ENCODE peak calls at places on chromosomes 6 and 20, in seven cellular contexts. K, D, Z, P, Y, S and X are unnamed samples.

GRCh38 chr6:56378507-56378906 is 131.1 kb upstream of the COL21A1 start:
- DNase-seq in K (no peak), D (no peak), Z (no peak), P (no peak), Y (no peak), S (no peak), X (no peak)

GRCh38 chr6:67863346-67863745 is 771.7 kb upstream of the ADGRB3 start:
- DNase-seq in K (no peak), D (no peak), Z (no peak), P (no peak), Y (no peak), S (no peak), X (no peak)

GRCh38 chr20:3973705-3974104 is 41.7 kb downstream of the RNF24 start:
- DNase-seq in K (no peak), D (no peak), Z (no peak), P (no peak), Y (no peak), S (no peak), X (no peak)

GRCh38 chr20:41029150-41029872 is 689 bp downstream of the TOP1 start:
- DNase-seq in K (peak), D (no peak), Z (peak), P (no peak), Y (no peak), S (peak), X (no peak)

GRCh38 chr20:44678247-44678646 is 26.7 kb upstream of the ADA start:
- DNase-seq in K (no peak), D (no peak), Z (no peak), P (no peak), Y (no peak), S (no peak), X (no peak)

GRCh38 chr20:52048365-52048764 is 143.2 kb downstream of the ZFP64 start:
- DNase-seq in K (no peak), D (no peak), Z (no peak), P (no peak), Y (no peak), S (no peak), X (no peak)

GRCh38 chr6:17725083-17725482 is 18.4 kb upstream of the NUP153 start:
- DNase-seq in K (peak), D (no peak), Z (peak), P (peak), Y (peak), S (peak), X (peak)

GRCh38 chr20:9068232-9068781 is 580 bp upstream of the PLCB4 start:
- DNase-seq in K (peak), D (no peak), Z (peak), P (no peak), Y (peak), S (peak), X (no peak)

GRCh38 chr6:48151142-48151541 is 40.1 kb upstream of the PTCHD4 start:
- DNase-seq in K (no peak), D (no peak), Z (no peak), P (no peak), Y (no peak), S (no peak), X (no peak)

GRCh38 chr20:7841291-7841966 is 98.8 kb downstream of the HAO1 start:
- DNase-seq in K (no peak), D (no peak), Z (no peak), P (no peak), Y (peak), S (no peak), X (no peak)

GRCh38 chr6:132132911-132133639 is 181.9 kb upstream of the CCN2 start:
- DNase-seq in K (no peak), D (no peak), Z (no peak), P (no peak), Y (peak), S (no peak), X (no peak)

GRCh38 chr6:7975764-7976146 is 65.2 kb upstream of the TXNDC5 start:
- DNase-seq in K (no peak), D (no peak), Z (peak), P (peak), Y (no peak), S (peak), X (peak)

GRCh38 chr6:155959898-155960297 is 504.3 kb upstream of the NOX3 start:
- DNase-seq in K (no peak), D (peak), Z (no peak), P (no peak), Y (no peak), S (no peak), X (no peak)

GRCh38 chr6:143368426-143368825 is 82.1 kb downstream of the ADAT2 start:
- DNase-seq in K (no peak), D (no peak), Z (no peak), P (no peak), Y (peak), S (no peak), X (no peak)

GRCh38 chr20:2747676-2748235 is 52.7 kb downstream of the CPXM1 start:
- DNase-seq in K (no peak), D (peak), Z (no peak), P (no peak), Y (peak), S (no peak), X (peak)
- H3K27ac ChIP-seq in K (no peak), D (no peak), Z (no peak), P (no peak), Y (no peak), S (no peak), X (no peak)

GRCh38 chr6:169656626-169657610 is 44.9 kb downstream of the WDR27 start:
- DNase-seq in K (no peak), D (no peak), Z (no peak), P (no peak), Y (no peak), S (no peak), X (no peak)

GRCh38 chr6:169653691-169654090 is 48.1 kb downstream of the WDR27 start:
- DNase-seq in K (no peak), D (no peak), Z (no peak), P (no peak), Y (no peak), S (no peak), X (no peak)

GRCh38 chr6:169651498-169651897 is 50.3 kb downstream of the WDR27 start:
- DNase-seq in K (no peak), D (no peak), Z (no peak), P (no peak), Y (no peak), S (no peak), X (no peak)

GRCh38 chr6:169652896-169653295 is 48.9 kb downstream of the WDR27 start:
- DNase-seq in K (no peak), D (no peak), Z (no peak), P (no peak), Y (no peak), S (no peak), X (no peak)

DNA sequence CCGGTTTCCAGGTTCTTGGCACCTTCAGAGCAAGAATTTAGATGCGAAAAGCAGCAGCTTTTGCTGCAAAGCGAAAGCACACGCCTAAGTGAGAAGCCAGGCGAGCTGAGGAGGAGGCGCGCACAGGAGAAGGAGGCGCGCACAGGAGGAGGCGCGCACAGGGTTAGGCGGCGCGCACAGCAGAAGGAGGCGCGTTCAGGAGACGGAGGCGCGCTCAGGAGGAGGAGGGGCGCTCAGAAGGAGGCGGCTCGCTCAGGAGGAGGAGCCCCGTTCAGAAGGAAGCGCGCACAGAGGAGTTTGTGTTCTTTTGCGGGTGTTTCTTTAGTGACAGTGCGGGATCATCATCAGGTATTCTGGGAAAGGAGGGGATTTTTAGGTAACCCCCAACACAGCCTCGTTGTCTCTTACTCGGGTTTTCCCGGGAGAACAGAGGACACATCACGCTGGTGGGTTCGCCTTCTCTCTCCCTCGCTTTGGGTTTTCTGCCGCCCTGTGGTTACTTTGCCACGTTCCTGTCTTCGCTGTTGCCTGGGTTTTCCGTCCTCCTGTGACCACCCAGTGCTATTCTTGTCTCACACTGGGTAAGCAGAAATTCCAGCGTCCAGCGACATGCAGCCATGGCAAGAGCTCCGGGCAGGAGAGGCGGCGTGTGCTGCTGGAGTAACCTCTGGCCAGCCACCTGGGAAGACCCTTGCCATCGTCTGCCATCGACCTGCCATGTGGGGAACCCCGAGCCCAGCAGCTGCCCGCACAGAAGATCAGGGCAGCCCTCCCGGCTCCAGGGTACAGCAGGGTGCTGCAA is 47.0 kb downstream of the WDR27 start:
- DNase-seq in K (peak), D (no peak), Z (no peak), P (peak), Y (peak), S (peak), X (peak)
- TF ChIP-seq POLR2A in K (no peak), D (no peak), Z (no peak), P (peak), Y (no peak), S (peak), X (no peak)

GRCh38 chr20:59010995-59011873 is 4.2 kb upstream of the CTSZ start:
- DNase-seq in K (peak), D (no peak), Z (peak), P (no peak), Y (peak), S (no peak), X (peak)
- H3K27ac ChIP-seq in K (no peak), D (peak), Z (peak), P (no peak), Y (peak), S (no peak), X (no peak)

GRCh38 chr20:62728028-62728780 is 19.6 kb downstream of the NTSR1 start:
- DNase-seq in K (peak), D (no peak), Z (peak), P (no peak), Y (no peak), S (no peak), X (no peak)
- TF ChIP-seq POLR2A in K (no peak), D (no peak), Z (no peak), P (no peak), Y (no peak), S (no peak), X (no peak)

DNA sequence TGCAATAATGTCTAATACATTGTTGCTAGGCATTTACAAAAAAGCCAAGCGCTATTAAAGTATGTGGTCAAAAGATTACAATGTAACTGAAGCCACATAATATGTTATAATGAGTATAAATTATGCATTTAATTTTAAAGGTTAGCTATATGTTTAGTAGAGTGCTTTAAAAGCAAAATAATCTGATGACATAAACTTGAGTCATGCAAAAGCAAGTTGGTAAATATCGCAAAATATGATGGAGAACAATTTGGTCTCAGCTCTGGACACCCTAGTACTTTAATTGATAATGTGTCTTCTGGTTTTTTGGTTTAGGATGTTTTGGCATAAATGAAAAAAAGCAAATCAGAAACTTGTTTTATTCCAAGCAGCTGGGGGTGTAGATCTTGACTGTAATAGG is 188.6 kb upstream of the RREB1 start:
- DNase-seq in K (no peak), D (no peak), Z (no peak), P (no peak), Y (no peak), S (no peak), X (no peak)
- H3K27ac ChIP-seq in K (no peak), D (no peak), Z (no peak), P (no peak), Y (no peak), S (no peak), X (no peak)

GRCh38 chr6:34284563-34285545 is 36.0 kb upstream of the SMIM29 start:
- DNase-seq in K (peak), D (no peak), Z (peak), P (peak), Y (peak), S (peak), X (peak)
- TF ChIP-seq POLR2A in K (no peak), D (no peak), Z (no peak), P (no peak), Y (no peak), S (no peak), X (no peak)

GRCh38 chr6:108650325-108650724 is 89.6 kb downstream of the FOXO3 start:
- DNase-seq in K (no peak), D (no peak), Z (no peak), P (no peak), Y (no peak), S (no peak), X (no peak)
- H3K27ac ChIP-seq in K (peak), D (peak), Z (peak), P (peak), Y (peak), S (no peak), X (no peak)

GRCh38 chr6:31356216-31356945 is 598 bp downstream of the HLA-B start:
- DNase-seq in K (peak), D (peak), Z (peak), P (peak), Y (peak), S (peak), X (peak)

GRCh38 chr6:31354248-31354647 is 2.7 kb downstream of the HLA-B start:
- DNase-seq in K (no peak), D (peak), Z (no peak), P (no peak), Y (no peak), S (no peak), X (no peak)

GRCh38 chr6:31354788-31355539 is 2.0 kb downstream of the HLA-B start:
- DNase-seq in K (no peak), D (peak), Z (no peak), P (no peak), Y (no peak), S (no peak), X (no peak)

GRCh38 chr6:31356946-31357466 is at the start of gene HLA-B:
- DNase-seq in K (peak), D (peak), Z (peak), P (peak), Y (peak), S (peak), X (peak)

GRCh38 chr6:31355540-31355988 is 1.4 kb downstream of the HLA-B start:
- DNase-seq in K (no peak), D (peak), Z (no peak), P (no peak), Y (no peak), S (no peak), X (no peak)
- TF ChIP-seq POLR2A in K (no peak), D (no peak), Z (no peak), P (no peak), Y (no peak), S (no peak), X (no peak)

GRCh38 chr6:20028562-20028961 is 183.7 kb downstream of the MBOAT1 start:
- DNase-seq in K (no peak), D (no peak), Z (no peak), P (no peak), Y (no peak), S (no peak), X (no peak)

GRCh38 chr6:20029979-20030378 is 182.3 kb downstream of the MBOAT1 start:
- DNase-seq in K (no peak), D (no peak), Z (no peak), P (no peak), Y (no peak), S (no peak), X (no peak)

GRCh38 chr6:20024979-20025378 is 187.3 kb downstream of the MBOAT1 start:
- DNase-seq in K (no peak), D (no peak), Z (no peak), P (no peak), Y (no peak), S (no peak), X (no peak)

GRCh38 chr6:20025681-20026080 is 186.6 kb downstream of the MBOAT1 start:
- DNase-seq in K (no peak), D (no peak), Z (no peak), P (no peak), Y (no peak), S (no peak), X (no peak)

DNA sequence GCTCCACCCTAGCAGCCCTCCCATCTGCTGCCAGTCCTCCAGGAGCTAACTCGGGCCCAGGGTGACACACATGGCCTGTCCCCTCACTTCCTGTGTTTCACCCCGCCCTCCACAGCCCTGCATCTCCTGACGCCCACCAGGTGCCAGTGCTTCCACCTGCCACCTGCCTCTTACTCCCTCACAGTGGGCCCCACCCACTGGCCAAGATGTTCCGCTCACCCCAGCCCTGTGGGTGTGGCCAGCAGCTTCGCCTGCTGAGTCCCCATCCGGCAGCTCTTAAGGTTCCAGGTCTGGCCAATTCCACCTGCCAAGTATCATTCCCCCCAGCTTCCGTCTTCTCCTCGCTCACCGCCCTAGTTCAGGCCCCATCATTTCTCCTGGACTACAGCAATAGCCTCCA is 184.1 kb downstream of the MBOAT1 start:
- DNase-seq in K (no peak), D (no peak), Z (no peak), P (no peak), Y (no peak), S (no peak), X (no peak)
- H3K27ac ChIP-seq in K (no peak), D (no peak), Z (no peak), P (no peak), Y (no peak), S (no peak), X (no peak)